ENCODE peak calls at places on chromosomes 7 and 10, in eight cellular contexts. W is colonic mucosa, U is WERI-Rb-1, Y is tibial artery, B is hepatocyte, P is breast epithelium, L is psoas muscle, C is tibial nerve. R is an unnamed sample.

GRCh38 chr7:24574365-24574764 is 1.1 kb downstream of the PALS2 start:
- DNase-seq in W (no peak), U (no peak), Y (no peak), B (no peak), P (no peak), L (no peak), C (no peak), R (no peak)

GRCh38 chr7:80018941-80019808 is 115.5 kb upstream of the GNAI1 start:
- DNase-seq in W (peak; percentile 30), U (peak; percentile 43), Y (no peak), B (peak; percentile 70), P (no peak), L (no peak), C (no peak), R (no peak)

GRCh38 chr10:99234067-99234738 is 1.4 kb downstream of the HPSE2 start:
- DNase-seq in W (peak; percentile 54), U (peak; percentile 12), Y (peak; percentile 61), B (peak; percentile 71), P (no peak), L (peak; percentile 69), C (peak; percentile 24), R (peak; percentile 42)

GRCh38 chr10:84156009-84156408 is 16.7 kb downstream of the GHITM start:
- DNase-seq in W (no peak), U (no peak), Y (no peak), B (no peak), P (no peak), L (no peak), C (no peak), R (no peak)

GRCh38 chr7:35253182-35253679 is 669 bp downstream of the TBX20 start:
- DNase-seq in W (no peak), U (no peak), Y (no peak), B (no peak), P (no peak), L (no peak), C (no peak), R (no peak)

GRCh38 chr10:17234541-17234940 is 6.5 kb downstream of the VIM start:
- DNase-seq in W (no peak), U (no peak), Y (no peak), B (no peak), P (no peak), L (no peak), C (no peak), R (no peak)

GRCh38 chr7:106139253-106140251 is 27.4 kb upstream of the SYPL1 start:
- DNase-seq in W (no peak), U (peak; percentile 52), Y (no peak), B (peak; percentile 48), P (no peak), L (peak; percentile 68), C (no peak), R (no peak)

GRCh38 chr7:125599387-125599786 is 669.8 kb upstream of the POT1 start:
- DNase-seq in W (no peak), U (no peak), Y (no peak), B (no peak), P (no peak), L (no peak), C (no peak), R (no peak)

GRCh38 chr10:52215745-52216361 is 98.2 kb upstream of the DKK1 start:
- DNase-seq in W (peak; percentile 68), U (peak; percentile 17), Y (no peak), B (peak; percentile 77), P (no peak), L (no peak), C (no peak), R (no peak)

GRCh38 chr7:3201937-3202715 is 98.9 kb upstream of the SDK1 start:
- DNase-seq in W (no peak), U (no peak), Y (no peak), B (no peak), P (peak; percentile 12), L (no peak), C (no peak), R (no peak)

GRCh38 chr10:95355241-95355779 is 64.5 kb upstream of the PDLIM1 start:
- DNase-seq in W (no peak), U (no peak), Y (no peak), B (no peak), P (no peak), L (no peak), C (no peak), R (no peak)

GRCh38 chr10:7797582-7797981 is 9.6 kb downstream of the ATP5F1C start:
- DNase-seq in W (no peak), U (no peak), Y (no peak), B (peak; percentile 43), P (no peak), L (peak; percentile 83), C (no peak), R (peak; percentile 29)

GRCh38 chr7:23349484-23350157 is 50.5 kb downstream of the MALSU1 start:
- DNase-seq in W (no peak), U (no peak), Y (no peak), B (no peak), P (no peak), L (no peak), C (no peak), R (no peak)

GRCh38 chr10:86177483-86178155 is 189.0 kb downstream of the GRID1 start:
- DNase-seq in W (no peak), U (no peak), Y (no peak), B (no peak), P (no peak), L (no peak), C (no peak), R (no peak)

GRCh38 chr10:51250278-51250914 is 176.1 kb downstream of the PRKG1 start:
- DNase-seq in W (no peak), U (no peak), Y (no peak), B (no peak), P (no peak), L (no peak), C (no peak), R (no peak)

DNA sequence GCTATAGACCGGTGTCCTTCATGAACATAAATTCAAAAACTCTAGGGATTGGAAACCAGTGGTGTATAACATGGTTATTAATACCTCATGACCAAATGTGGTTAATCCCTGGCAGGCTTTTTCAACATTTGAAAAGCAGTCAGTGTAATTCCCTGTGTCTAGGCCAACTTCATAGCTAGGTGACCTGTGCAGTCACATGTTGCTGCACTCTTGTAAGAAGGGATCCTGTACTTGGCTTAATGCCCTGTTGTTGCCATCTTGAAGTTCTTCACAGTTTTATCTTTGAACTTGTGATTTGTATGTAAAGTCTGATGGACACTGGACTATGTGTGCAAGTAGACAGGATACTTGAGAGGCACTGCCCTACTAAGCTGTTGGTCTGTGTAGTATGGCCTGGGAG is 39.7 kb downstream of the ZNF33A start:
- DNase-seq in W (no peak), U (no peak), Y (no peak), B (no peak), P (no peak), L (no peak), C (no peak), R (no peak)
- H3K9me3 ChIP-seq in W (no peaks in the 10 kb centered on the region), U (peaks cover 3% of the 10 kb centered on the region), Y (peaks cover 37% of the 10 kb centered on the region), B (peaks cover 41% of the 10 kb centered on the region), P (peaks cover 22% of the 10 kb centered on the region), L (peaks cover 11% of the 10 kb centered on the region), C (no peaks in the 10 kb centered on the region), R (peaks cover 30% of the 10 kb centered on the region)

DNA sequence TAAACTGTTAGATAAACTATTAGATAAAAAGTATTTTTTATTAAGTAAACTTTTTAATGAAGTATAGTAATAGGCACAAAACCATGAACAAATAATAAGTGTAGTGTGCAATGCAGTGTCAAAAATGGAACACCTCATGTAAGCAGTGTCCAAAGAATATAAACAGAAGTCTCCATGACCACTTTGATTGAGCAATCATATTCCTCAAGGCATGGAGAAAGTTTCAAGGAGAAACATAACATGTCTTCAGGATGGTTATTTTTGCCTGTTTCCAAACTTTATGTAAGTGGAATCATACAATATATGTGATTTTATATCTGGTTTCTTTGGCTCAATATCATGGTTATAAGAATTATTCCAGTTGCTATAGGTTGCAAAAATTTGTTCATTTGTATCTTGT is 6.1 kb upstream of the RELN start:
- DNase-seq in W (no peak), U (no peak), Y (no peak), B (no peak), P (no peak), L (no peak), C (no peak), R (no peak)
- H3K27me3 ChIP-seq in W (peaks cover 16% of the 10 kb centered on the region), U (no peaks in the 10 kb centered on the region), Y (peaks cover 9% of the 10 kb centered on the region), B (peaks cover 19% of the 10 kb centered on the region), P (peaks cover 6% of the 10 kb centered on the region), L (peaks cover 19% of the 10 kb centered on the region), C (no peaks in the 10 kb centered on the region), R (peaks cover 43% of the 10 kb centered on the region)

GRCh38 chr10:81534991-81535390 is 340.0 kb upstream of the NRG3 start:
- DNase-seq in W (no peak), U (no peak), Y (no peak), B (no peak), P (no peak), L (no peak), C (no peak), R (no peak)

GRCh38 chr10:81532403-81532802 is 342.6 kb upstream of the NRG3 start:
- DNase-seq in W (no peak), U (no peak), Y (no peak), B (no peak), P (no peak), L (no peak), C (no peak), R (no peak)
- H3K9me3 ChIP-seq in W (no peaks in the 10 kb centered on the region), U (no peaks in the 10 kb centered on the region), Y (no peaks in the 10 kb centered on the region), B (no peaks in the 10 kb centered on the region), P (no peaks in the 10 kb centered on the region), L (no peaks in the 10 kb centered on the region), C (no peaks in the 10 kb centered on the region), R (peaks cover 5% of the 10 kb centered on the region)

GRCh38 chr7:131895541-131896173 is 339.2 kb upstream of the PODXL start:
- DNase-seq in W (no peak), U (no peak), Y (no peak), B (peak; percentile 48), P (no peak), L (no peak), C (no peak), R (no peak)

GRCh38 chr7:131898418-131898817 is 342.0 kb upstream of the PODXL start:
- DNase-seq in W (no peak), U (no peak), Y (no peak), B (no peak), P (no peak), L (no peak), C (no peak), R (no peak)

GRCh38 chr7:131896189-131896855 is 339.9 kb upstream of the PODXL start:
- DNase-seq in W (no peak), U (no peak), Y (no peak), B (no peak), P (no peak), L (no peak), C (no peak), R (no peak)

GRCh38 chr7:131897790-131898165 is 341.4 kb upstream of the PODXL start:
- DNase-seq in W (no peak), U (peak; percentile 45), Y (no peak), B (no peak), P (no peak), L (no peak), C (no peak), R (no peak)

DNA sequence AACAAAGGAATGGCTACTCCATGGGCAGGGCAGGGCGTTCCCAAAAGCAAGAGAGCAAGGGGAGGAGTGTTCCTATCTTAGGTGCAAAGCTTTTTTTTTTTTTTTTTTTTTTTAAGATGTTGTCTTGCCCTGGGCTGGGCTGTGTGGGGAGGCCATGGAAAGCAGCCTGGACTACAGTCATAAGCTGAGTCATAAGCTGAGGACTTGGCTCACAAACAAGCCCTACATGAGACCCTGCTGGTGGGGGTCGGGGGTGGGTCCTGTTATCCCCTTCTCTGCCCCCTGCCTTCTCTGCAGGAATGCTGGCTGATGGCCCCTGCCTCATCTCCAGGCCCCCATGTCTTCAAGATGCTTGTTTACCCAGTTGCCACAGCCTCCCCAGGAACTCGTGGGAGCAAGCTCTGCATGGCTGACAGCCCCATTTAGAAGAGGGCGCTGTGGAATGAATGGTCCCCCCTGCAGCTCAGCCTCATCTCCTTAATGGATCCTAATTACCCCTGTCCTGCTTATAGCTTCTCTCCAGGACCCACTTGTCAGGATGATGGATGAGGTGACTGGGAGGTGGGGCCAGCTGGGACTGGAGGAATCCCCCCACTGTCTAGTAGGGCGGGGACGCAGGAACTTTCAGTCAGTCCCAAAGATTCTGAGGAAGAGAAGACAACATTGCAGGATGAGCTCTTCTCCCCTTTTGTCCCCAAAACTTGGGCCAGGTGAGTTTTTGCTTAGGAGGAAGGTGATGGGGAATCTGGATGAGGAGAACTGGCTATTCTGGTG is 340.8 kb upstream of the PODXL start:
- DNase-seq in W (peak; percentile 20), U (peak; percentile 94), Y (no peak), B (no peak), P (no peak), L (no peak), C (no peak), R (no peak)
- H3K27me3 ChIP-seq in W (no peaks in the 10 kb centered on the region), U (no peaks in the 10 kb centered on the region), Y (no peaks in the 10 kb centered on the region), B (no peaks in the 10 kb centered on the region), P (no peaks in the 10 kb centered on the region), L (no peaks in the 10 kb centered on the region), C (no peaks in the 10 kb centered on the region), R (peaks cover 78% of the 10 kb centered on the region)

R was measured in left ventricle myocardium inferior.